ENCODE peak calls at places on chromosomes 2 and 18, in seven cellular contexts. S is HepG2, C is GM12878, R is HCT116, V is K562, K is H1, F is SK-N-SH. B is an unnamed sample.

GRCh38 chr18:52310651-52311050 is 29.3 kb upstream of the DCC start:
- DNase-seq in K (no peak), S (no peak), F (no peak), V (no peak), R (no peak), C (no peak), B (no peak)

GRCh38 chr2:136209540-136210264 is 91.8 kb upstream of the CXCR4 start:
- DNase-seq in V (no peak), C (no peak), R (no peak), F (no peak), S (no peak), K (no peak), B (no peak)

GRCh38 chr2:169644173-169644572 is 50.0 kb downstream of the CFAP210 start:
- DNase-seq in F (no peak), S (no peak), V (no peak), C (no peak), K (no peak), R (no peak), B (no peak)

GRCh38 chr2:239583879-239584859 is 183.3 kb upstream of the HDAC4 start:
- DNase-seq in V (no peak), F (no peak), C (no peak), S (no peak), R (no peak), K (no peak), B (no peak)

GRCh38 chr2:136005462-136006205 is 20.2 kb upstream of the DARS1 start:
- DNase-seq in K (no peak), V (no peak), S (no peak), R (no peak), C (no peak), F (no peak), B (no peak)

GRCh38 chr2:12619975-12620374 is 96.8 kb upstream of the TRIB2 start:
- DNase-seq in F (no peak), C (no peak), K (no peak), R (no peak), V (no peak), S (no peak), B (no peak)

GRCh38 chr2:226118471-226119429 is 680.9 kb downstream of the IRS1 start:
- DNase-seq in F (no peak), C (no peak), S (peak), K (no peak), V (no peak), R (peak), B (no peak)

GRCh38 chr18:7146067-7146466 is 28.5 kb upstream of the LAMA1 start:
- DNase-seq in K (no peak), C (no peak), F (no peak), V (no peak), R (no peak), S (no peak), B (no peak)

GRCh38 chr18:49851624-49852023 is 38.3 kb upstream of the ACAA2 start:
- DNase-seq in R (no peak), V (no peak), C (no peak), F (no peak), S (no peak), K (no peak), B (no peak)

GRCh38 chr2:64888591-64889309 is 100.4 kb upstream of the SLC1A4 start:
- DNase-seq in F (no peak), S (peak), R (peak), C (no peak), K (peak), V (peak), B (peak)

GRCh38 chr2:57828221-57828620 is 218.4 kb upstream of the VRK2 start:
- DNase-seq in R (no peak), V (no peak), F (no peak), S (no peak), C (no peak), K (no peak), B (no peak)

GRCh38 chr2:191931332-191931731 is 84.4 kb upstream of the CAVIN2 start:
- DNase-seq in K (no peak), R (no peak), F (no peak), C (no peak), S (no peak), V (no peak), B (no peak)

GRCh38 chr18:57029761-57030160 is 117.1 kb upstream of the BOD1L2 start:
- DNase-seq in S (peak), C (no peak), V (no peak), F (no peak), R (no peak), K (no peak), B (peak)

GRCh38 chr18:12656671-12657047 is 1.2 kb downstream of the SPIRE1 start:
- DNase-seq in V (no peak), R (no peak), F (peak), S (no peak), K (no peak), C (no peak), B (no peak)

GRCh38 chr2:100884145-100884621 is 64.2 kb downstream of the NPAS2 start:
- DNase-seq in F (no peak), K (no peak), S (no peak), R (no peak), C (no peak), V (no peak), B (no peak)

GRCh38 chr18:54358495-54358793 is 738 bp downstream of the C18orf54 start:
- DNase-seq in K (no peak), F (no peak), S (no peak), R (no peak), V (peak), C (no peak), B (peak)

GRCh38 chr2:44126106-44126797 is 42.4 kb upstream of the PPM1B start:
- DNase-seq in K (no peak), V (no peak), S (no peak), R (no peak), F (no peak), C (no peak), B (no peak)

GRCh38 chr2:239279508-239280295 is 121.1 kb downstream of the HDAC4 start:
- DNase-seq in K (no peak), F (no peak), R (no peak), C (no peak), S (no peak), V (no peak), B (no peak)

GRCh38 chr2:110852541-110853263 is 120.3 kb downstream of the ACOXL start:
- DNase-seq in K (no peak), S (no peak), R (no peak), V (no peak), C (no peak), F (no peak), B (no peak)

GRCh38 chr2:10983711-10984110 is 72.0 kb downstream of the KCNF1 start:
- DNase-seq in F (no peak), R (no peak), V (no peak), S (no peak), C (no peak), K (no peak), B (no peak)

DNA sequence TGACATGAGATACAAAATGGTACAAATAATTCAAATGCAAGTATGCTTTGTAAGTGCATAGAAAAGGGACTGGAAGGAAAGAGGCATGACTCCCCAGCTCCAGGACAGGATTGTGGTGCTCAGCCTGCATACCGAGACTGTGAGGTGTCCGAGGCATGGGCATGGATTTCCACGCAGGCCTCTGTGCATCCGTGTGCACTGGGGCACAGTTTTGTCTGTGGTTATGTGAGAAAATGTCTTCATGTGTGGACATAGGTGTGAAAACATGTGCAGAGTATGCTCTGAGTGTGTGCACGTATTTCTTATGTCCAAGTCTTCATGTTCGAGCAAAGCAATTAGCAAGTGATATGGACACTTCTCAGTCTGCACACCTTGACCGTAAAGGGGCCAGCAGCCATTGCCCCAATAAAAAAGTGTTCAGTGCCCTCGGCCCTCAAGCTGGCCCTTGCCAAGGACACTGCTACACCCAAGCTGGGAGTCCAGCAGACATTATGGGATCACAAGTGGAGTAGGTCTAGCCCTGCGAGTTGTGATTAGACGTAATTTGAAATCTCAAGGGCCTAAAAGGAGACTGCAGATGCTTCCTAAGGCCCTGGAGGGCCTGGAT is 120.7 kb downstream of the CYP26B1 start:
- DNase-seq in V (no peak), S (no peak), K (peak), C (no peak), R (no peak), F (no peak), B (no peak)
- TF ChIP-seq JUND in V (no peak), S (no peak), K (no peak), C (no peak), R (no peak), F (no peak), B (no peak)

DNA sequence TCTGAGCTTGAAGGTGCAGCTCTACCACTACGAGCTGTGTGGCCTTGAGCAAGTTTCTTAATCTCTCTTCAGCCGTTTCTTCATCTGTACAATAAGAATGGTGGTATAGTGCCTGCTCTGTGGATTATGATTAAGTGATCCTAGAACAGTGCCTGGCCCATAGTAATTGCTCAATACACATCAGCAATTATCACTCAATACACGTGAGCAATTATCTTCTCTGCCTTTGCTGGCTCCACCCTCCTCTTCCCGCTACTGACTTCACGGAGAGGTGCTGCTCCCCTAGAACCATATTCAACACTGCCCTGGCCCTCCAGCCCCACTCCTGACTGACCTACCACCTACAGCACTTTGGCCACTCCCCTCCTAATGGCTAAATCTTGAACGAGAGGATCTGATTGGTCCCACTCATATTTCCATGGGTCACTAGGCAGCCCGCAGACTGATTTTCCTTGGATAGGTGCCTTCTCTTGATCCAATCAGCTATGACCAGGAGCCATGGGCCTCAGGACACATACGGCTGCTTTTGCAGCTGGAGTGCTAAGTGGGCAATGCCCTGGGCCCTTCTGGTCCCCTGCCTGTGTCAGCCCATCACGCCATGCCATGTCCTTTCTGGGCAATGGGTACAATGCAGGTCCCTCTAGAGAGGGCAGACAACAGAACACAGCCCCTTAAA is 77.5 kb downstream of the STPG4 start:
- DNase-seq in C (no peak), F (no peak), K (no peak), V (no peak), S (no peak), R (peak), B (no peak)
- TF ChIP-seq JUND in C (no peak), F (no peak), K (no peak), V (no peak), S (no peak), R (no peak), B (no peak)

GRCh38 chr2:20357588-20358394 is 7.1 kb upstream of the PUM2 start:
- DNase-seq in S (no peak), R (no peak), V (no peak), K (no peak), F (no peak), C (no peak), B (no peak)

GRCh38 chr2:20355131-20355530 is 4.5 kb upstream of the PUM2 start:
- DNase-seq in F (no peak), R (no peak), C (no peak), V (no peak), S (peak), K (no peak), B (no peak)

GRCh38 chr2:20353597-20353996 is 3.0 kb upstream of the PUM2 start:
- DNase-seq in R (no peak), S (no peak), K (no peak), C (no peak), V (no peak), F (no peak), B (no peak)

GRCh38 chr2:20359131-20359530 is 8.5 kb upstream of the PUM2 start:
- DNase-seq in K (no peak), V (no peak), C (no peak), R (no peak), F (no peak), S (no peak), B (no peak)

DNA sequence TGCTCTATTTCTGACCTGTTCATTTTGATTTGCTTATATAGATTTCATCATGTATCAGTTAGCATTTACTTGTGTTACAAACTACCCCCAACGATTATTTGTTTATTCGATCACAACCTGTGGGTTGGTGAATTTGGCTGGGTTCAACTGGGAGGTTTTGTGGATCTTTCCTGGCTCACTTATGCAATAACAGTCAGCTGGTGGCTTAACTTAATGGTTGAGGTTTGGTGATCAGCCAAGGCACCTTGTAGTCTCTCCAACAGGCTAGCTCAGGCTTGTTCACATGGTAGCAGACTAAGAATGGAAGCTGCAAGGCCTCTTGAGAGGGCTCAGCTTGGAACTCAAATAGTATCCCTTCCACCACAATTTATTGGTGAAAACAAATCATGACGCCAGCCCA is 5.4 kb upstream of the PUM2 start:
- DNase-seq in R (no peak), S (no peak), K (no peak), F (no peak), C (no peak), V (no peak), B (no peak)
- TF ChIP-seq JUND in R (no peak), S (no peak), K (no peak), F (no peak), C (no peak), V (no peak), B (no peak)

GRCh38 chr2:174527959-174528358 is 41.1 kb upstream of the GPR155 start:
- DNase-seq in F (no peak), R (no peak), K (no peak), V (no peak), S (no peak), C (no peak), B (no peak)

GRCh38 chr2:174529916-174530315 is 43.1 kb upstream of the GPR155 start:
- DNase-seq in V (no peak), R (no peak), C (no peak), F (no peak), K (no peak), S (no peak), B (no peak)

GRCh38 chr2:174522553-174522952 is 35.7 kb upstream of the GPR155 start:
- DNase-seq in S (no peak), R (no peak), K (no peak), V (no peak), F (peak), C (no peak), B (peak)

GRCh38 chr2:174524525-174524924 is 37.7 kb upstream of the GPR155 start:
- DNase-seq in R (no peak), K (no peak), C (no peak), S (no peak), V (no peak), F (no peak), B (no peak)

GRCh38 chr2:174527101-174527721 is 40.4 kb upstream of the GPR155 start:
- DNase-seq in K (no peak), S (no peak), R (no peak), C (no peak), F (no peak), V (no peak), B (no peak)
- TF ChIP-seq JUND in K (no peak), S (no peak), R (no peak), C (no peak), F (no peak), V (no peak), B (no peak)

B was measured in T47D.